ENCODE peak calls at places on chromosomes 4 and X, in seven cellular contexts. D is activated T-cell treated with anti-CD3 and anti-CD28 coated beads, Interleukin-2, amount 50 U/mL, for 72 hours; K is T-helper 2 cell treated with Interferon-gamma antibody and Interleukin-4, amounts not matched to agents 5 μg/mL and 100 μg/mL, for 36 hours; R is NCI-H1694; S is retina; F is fibroblast of the conjunctiva; M is fibroblast of pulmonary artery. V is an unnamed sample.

GRCh38 chrX:106734827-106735226 is 8.3 kb downstream of the RNF128 start:
- DNase-seq in D (no peak), K (no peak), R (no peak), S (no peak), F (no peak), M (no peak), V (no peak)

GRCh38 chrX:45196701-45197100 is 4.0 kb downstream of the DIPK2B start:
- DNase-seq in D (no peak), K (no peak), R (no peak), S (no peak), F (no peak), M (peak), V (no peak)

GRCh38 chr4:176193898-176194297 is 1.5 kb downstream of the SPATA4 start:
- DNase-seq in D (peak), K (peak), R (no peak), S (no peak), F (no peak), M (peak), V (no peak)

GRCh38 chr4:65580551-65580950 is 89.7 kb downstream of the EPHA5 start:
- DNase-seq in D (no peak), K (no peak), R (no peak), S (no peak), F (peak), M (peak), V (peak)

GRCh38 chrX:18390941-18391538 is 34.4 kb upstream of the CDKL5 start:
- DNase-seq in D (peak), K (peak), R (peak), S (peak), F (peak), M (peak), V (peak)

GRCh38 chr4:66169341-66169740 is 499.1 kb upstream of the EPHA5 start:
- DNase-seq in D (no peak), K (no peak), R (no peak), S (no peak), F (no peak), M (peak), V (peak)

GRCh38 chrX:10797493-10797892 is 177.1 kb upstream of the MID1 start:
- DNase-seq in D (no peak), K (no peak), R (no peak), S (no peak), F (peak), M (peak), V (peak)

GRCh38 chrX:17637235-17637634 is 100.1 kb upstream of the SCML1 start:
- DNase-seq in D (no peak), K (no peak), R (no peak), S (no peak), F (no peak), M (no peak), V (no peak)

GRCh38 chrX:15856580-15856979 is 2.0 kb upstream of the AP1S2 start:
- DNase-seq in D (no peak), K (no peak), R (no peak), S (no peak), F (no peak), M (no peak), V (no peak)

GRCh38 chr4:41203841-41204240 is 10.5 kb downstream of the APBB2 start:
- DNase-seq in D (no peak), K (no peak), R (no peak), S (no peak), F (no peak), M (no peak), V (no peak)

GRCh38 chrX:41655631-41656030 is 33.1 kb upstream of the GPR34 start:
- DNase-seq in D (no peak), K (no peak), R (no peak), S (no peak), F (no peak), M (peak), V (no peak)

GRCh38 chrX:31092476-31092875 is 20.6 kb upstream of the FTHL17 start:
- DNase-seq in D (no peak), K (no peak), R (no peak), S (no peak), F (no peak), M (peak), V (no peak)